ENCODE peak calls at places on chromosome 19, in four cellular contexts. One of them, this sample, is unnamed. For H3K4me1, the result is how much of the 10 kb centered on the place peaks cover.

GRCh38 chr19:55245236-55245904 is 13.4 kb downstream of the PPP6R1 start:
- DNase-seq in Karpas-422: no peak
- DNase-seq in osteoblast: no peak
- DNase-seq in keratinocyte: no peak
- DNase-seq in this sample: no peak

GRCh38 chr19:29277107-29277506 is 64.2 kb upstream of the UQCRFS1 start:
- DNase-seq in Karpas-422: peak
- DNase-seq in osteoblast: no peak
- DNase-seq in keratinocyte: no peak
- DNase-seq in this sample: no peak

GRCh38 chr19:10013316-10013715 is at the start of gene RDH8:
- DNase-seq in Karpas-422: no peak
- DNase-seq in osteoblast: no peak
- DNase-seq in keratinocyte: no peak
- DNase-seq in this sample: no peak

GRCh38 chr19:14632286-14632685 is 42.4 kb downstream of the ADGRE3 start:
- DNase-seq in Karpas-422: peak
- DNase-seq in osteoblast: no peak
- DNase-seq in keratinocyte: no peak
- DNase-seq in this sample: peak

GRCh38 chr19:47215581-47215980 is 15.4 kb downstream of the BBC3 start:
- DNase-seq in Karpas-422: no peak
- DNase-seq in osteoblast: no peak
- DNase-seq in keratinocyte: no peak
- DNase-seq in this sample: no peak

GRCh38 chr19:19463348-19464117 is 51.8 kb downstream of the TSSK6 start:
- DNase-seq in Karpas-422: no peak
- DNase-seq in osteoblast: peak
- DNase-seq in keratinocyte: no peak
- DNase-seq in this sample: peak

GRCh38 chr19:5073153-5073844 is 104.4 kb downstream of the KDM4B start:
- DNase-seq in Karpas-422: no peak
- DNase-seq in osteoblast: no peak
- DNase-seq in keratinocyte: no peak
- DNase-seq in this sample: no peak

GRCh38 chr19:42149447-42150202 is 17.4 kb upstream of the POU2F2 start:
- DNase-seq in Karpas-422: peak
- DNase-seq in osteoblast: peak
- DNase-seq in keratinocyte: no peak
- DNase-seq in this sample: no peak

GRCh38 chr19:2477141-2477710 is 1.3 kb downstream of the GADD45B start:
- DNase-seq in Karpas-422: peak
- DNase-seq in osteoblast: peak
- DNase-seq in keratinocyte: no peak
- DNase-seq in this sample: peak

GRCh38 chr19:17867087-17867486 is 4.7 kb upstream of the SLC5A5 start:
- DNase-seq in Karpas-422: peak
- DNase-seq in osteoblast: peak
- DNase-seq in keratinocyte: no peak
- DNase-seq in this sample: no peak

GRCh38 chr19:8265872-8266271 is 42.3 kb downstream of the CD320 start:
- DNase-seq in Karpas-422: no peak
- DNase-seq in osteoblast: no peak
- DNase-seq in keratinocyte: no peak
- DNase-seq in this sample: no peak

GRCh38 chr19:8269724-8270123 is 38.4 kb downstream of the CD320 start:
- DNase-seq in Karpas-422: no peak
- DNase-seq in osteoblast: no peak
- DNase-seq in keratinocyte: no peak
- DNase-seq in this sample: no peak
- H3K4me2 ChIP-seq in Karpas-422: peak
- H3K4me2 ChIP-seq in osteoblast: no peak
- H3K4me2 ChIP-seq in keratinocyte: no peak
- H3K4me2 ChIP-seq in this sample: peak

GRCh38 chr19:12779162-12779993 is 4.0 kb upstream of the HOOK2 start:
- DNase-seq in Karpas-422: peak
- DNase-seq in osteoblast: peak
- DNase-seq in keratinocyte: no peak
- DNase-seq in this sample: peak
- H3K4me1 ChIP-seq in Karpas-422: half or more
- H3K4me1 ChIP-seq in osteoblast: under half
- H3K4me1 ChIP-seq in keratinocyte: under half
- H3K4me1 ChIP-seq in this sample: under half

GRCh38 chr19:1258161-1258492 is 9.7 kb downstream of the MIDN start:
- DNase-seq in Karpas-422: no peak
- DNase-seq in osteoblast: no peak
- DNase-seq in keratinocyte: no peak
- DNase-seq in this sample: no peak
- H3K4me2 ChIP-seq in Karpas-422: peak
- H3K4me2 ChIP-seq in osteoblast: no peak
- H3K4me2 ChIP-seq in keratinocyte: peak
- H3K4me2 ChIP-seq in this sample: no peak

GRCh38 chr19:44903216-44903601 is 2.4 kb upstream of the APOE start:
- DNase-seq in Karpas-422: no peak
- DNase-seq in osteoblast: no peak
- DNase-seq in keratinocyte: no peak
- DNase-seq in this sample: no peak

GRCh38 chr19:44903602-44904425 is 1.8 kb upstream of the APOE start:
- DNase-seq in Karpas-422: peak
- DNase-seq in osteoblast: peak
- DNase-seq in keratinocyte: no peak
- DNase-seq in this sample: peak

GRCh38 chr19:44897835-44898234 is 6.8 kb downstream of the TOMM40 start:
- DNase-seq in Karpas-422: no peak
- DNase-seq in osteoblast: peak
- DNase-seq in keratinocyte: no peak
- DNase-seq in this sample: peak

GRCh38 chr19:44904426-44904994 is 1.1 kb upstream of the APOE start:
- DNase-seq in Karpas-422: peak
- DNase-seq in osteoblast: peak
- DNase-seq in keratinocyte: no peak
- DNase-seq in this sample: no peak

DNA sequence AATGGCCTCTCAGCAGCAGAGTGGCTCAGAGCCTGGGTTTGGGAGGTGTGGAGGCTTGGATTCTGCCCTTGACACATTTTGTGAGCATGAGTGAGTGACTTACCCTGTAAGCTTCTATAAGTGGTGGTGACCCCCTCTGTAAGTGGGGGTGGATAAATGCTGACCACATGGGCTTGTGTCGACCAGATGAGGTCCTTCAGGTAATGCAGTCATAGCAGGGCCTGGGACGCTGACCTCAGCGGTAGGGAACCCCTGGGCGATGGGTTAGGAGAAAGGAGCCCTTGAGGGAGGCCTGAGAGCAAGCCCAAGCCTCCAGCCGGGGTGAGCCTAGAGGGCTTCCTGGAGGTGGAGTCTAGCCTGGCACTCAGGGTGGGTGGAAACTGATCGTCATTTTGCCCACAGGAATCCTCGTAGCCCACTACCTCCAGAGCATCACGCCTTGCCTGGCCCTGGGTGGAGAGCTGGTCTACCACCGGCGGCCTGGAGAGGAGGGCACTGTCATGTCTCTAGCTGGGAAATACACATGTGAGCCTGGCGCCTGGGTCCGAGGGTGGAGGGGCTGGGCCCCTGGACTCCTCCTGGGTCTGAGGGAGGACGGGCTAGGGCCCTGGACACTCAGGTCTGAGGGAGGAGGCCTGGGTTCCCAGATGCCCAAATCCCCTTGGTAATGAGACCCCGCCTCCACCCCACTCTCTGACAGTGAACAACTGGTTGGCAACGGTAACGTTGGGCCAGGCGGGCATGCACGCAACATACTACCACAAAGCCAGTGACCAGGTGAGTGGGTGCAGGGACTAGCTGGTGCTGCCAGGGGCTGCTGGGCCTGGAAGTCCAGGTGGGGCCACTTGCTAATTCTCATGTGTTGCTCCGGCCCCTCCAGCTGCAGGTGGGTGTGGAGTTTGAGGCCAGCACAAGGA is 5.0 kb upstream of the APOE start:
- DNase-seq in Karpas-422: no peak
- DNase-seq in osteoblast: peak
- DNase-seq in keratinocyte: no peak
- DNase-seq in this sample: no peak
- H3K4me1 ChIP-seq in Karpas-422: under half
- H3K4me1 ChIP-seq in osteoblast: under half
- H3K4me1 ChIP-seq in keratinocyte: under half
- H3K4me1 ChIP-seq in this sample: under half

DNA sequence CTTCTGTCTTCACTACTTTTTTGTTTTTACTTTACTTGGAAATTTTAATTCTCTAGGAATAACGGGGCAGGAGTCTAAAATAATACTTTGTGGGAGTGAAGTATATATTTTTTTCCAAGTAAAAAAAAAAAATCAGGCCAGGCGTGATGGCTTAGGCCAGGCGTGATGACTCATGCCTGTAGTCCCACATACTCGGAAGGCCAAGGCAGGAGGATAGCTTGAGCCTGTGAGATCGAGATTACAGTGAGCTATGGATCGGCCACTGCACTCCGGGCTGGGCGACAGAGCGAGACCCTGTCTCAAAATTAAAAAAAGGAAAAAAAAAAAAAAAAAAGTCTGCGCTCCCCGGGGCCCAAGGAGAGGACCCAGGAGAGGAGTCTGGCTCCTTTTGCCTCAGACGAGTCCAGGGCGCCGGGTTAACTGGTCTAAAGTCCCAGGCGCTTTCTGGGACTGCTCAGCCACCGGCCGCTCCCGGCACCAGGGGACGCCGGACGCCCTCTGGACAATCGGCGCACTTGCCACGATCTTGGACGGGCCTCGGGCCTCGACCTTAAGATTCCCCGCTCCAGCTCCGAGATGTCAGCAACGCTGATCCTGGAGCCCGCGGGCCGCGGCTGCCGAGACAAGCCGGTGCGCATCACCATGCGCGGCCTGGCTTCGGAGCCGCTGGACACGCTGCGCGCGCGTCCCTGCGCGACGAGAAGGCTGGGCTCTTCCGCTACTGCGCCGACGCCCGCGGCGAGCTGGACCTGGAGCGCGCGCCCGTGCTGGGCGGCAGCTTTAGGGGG is 2.7 kb upstream of the ZFP82 start:
- DNase-seq in Karpas-422: no peak
- DNase-seq in osteoblast: peak
- DNase-seq in keratinocyte: no peak
- DNase-seq in this sample: peak
- H3K4me2 ChIP-seq in Karpas-422: no peak
- H3K4me2 ChIP-seq in osteoblast: peak
- H3K4me2 ChIP-seq in keratinocyte: peak
- H3K4me2 ChIP-seq in this sample: peak